ENCODE peak calls at places on chromosomes 6 and 20, in seven cellular contexts. X, Y, S, R, K, L and G are unnamed samples.

GRCh38 chr6:32060966-32061655 is 22.9 kb downstream of the CYP21A2 start:
- DNase-seq in X (no peak), Y (no peak), S (no peak), R (no peak), K (no peak), L (no peak), G (no peak)

GRCh38 chr6:136959471-136959891 is 37.4 kb downstream of the SLC35D3 start:
- DNase-seq in X (peak), Y (peak), S (no peak), R (peak), K (no peak), L (peak), G (no peak)

GRCh38 chr6:134590449-134590848 is 272.5 kb upstream of the SGK1 start:
- DNase-seq in X (no peak), Y (no peak), S (peak), R (no peak), K (no peak), L (no peak), G (no peak)

GRCh38 chr6:144361027-144361426 is 75.9 kb downstream of the UTRN start:
- DNase-seq in X (no peak), Y (no peak), S (no peak), R (no peak), K (no peak), L (no peak), G (no peak)

GRCh38 chr6:80932364-80932763 is 820.1 kb downstream of the TENT5A start:
- DNase-seq in X (no peak), Y (no peak), S (no peak), R (no peak), K (no peak), L (no peak), G (no peak)

GRCh38 chr20:44138859-44139258 is 48.1 kb downstream of the JPH2 start:
- DNase-seq in X (no peak), Y (no peak), S (no peak), R (no peak), K (peak), L (no peak), G (peak)

GRCh38 chr20:48897298-48898044 is 24.0 kb upstream of the ARFGEF2 start:
- DNase-seq in X (no peak), Y (no peak), S (peak), R (no peak), K (no peak), L (no peak), G (no peak)

GRCh38 chr20:63625771-63626423 is 1.0 kb downstream of the GMEB2 start:
- DNase-seq in X (peak), Y (peak), S (no peak), R (peak), K (no peak), L (peak), G (no peak)

GRCh38 chr20:51972031-51972430 is 169.7 kb upstream of the SALL4 start:
- DNase-seq in X (no peak), Y (no peak), S (no peak), R (no peak), K (no peak), L (no peak), G (no peak)

GRCh38 chr20:17840423-17840822 is 128.2 kb downstream of the SNX5 start:
- DNase-seq in X (no peak), Y (no peak), S (no peak), R (no peak), K (no peak), L (no peak), G (no peak)

GRCh38 chr6:9796827-9797226 is 618.0 kb downstream of the TFAP2A start:
- DNase-seq in X (no peak), Y (no peak), S (no peak), R (no peak), K (no peak), L (no peak), G (no peak)

GRCh38 chr6:112503210-112503609 is 156.1 kb downstream of the RFPL4B start:
- DNase-seq in X (no peak), Y (no peak), S (no peak), R (no peak), K (no peak), L (no peak), G (no peak)

GRCh38 chr6:121597654-121598053 is 162.2 kb downstream of the GJA1 start:
- DNase-seq in X (no peak), Y (no peak), S (peak), R (no peak), K (no peak), L (no peak), G (no peak)

GRCh38 chr20:33811763-33812672 is 870 bp downstream of the CHMP4B start:
- DNase-seq in X (no peak), Y (peak), S (peak), R (peak), K (peak), L (peak), G (peak)

GRCh38 chr6:56259682-56260081 is 12.3 kb upstream of the COL21A1 start:
- DNase-seq in X (no peak), Y (no peak), S (peak), R (no peak), K (no peak), L (peak), G (no peak)

GRCh38 chr6:38688579-38689087 is 14.3 kb downstream of the GLO1 start:
- DNase-seq in X (no peak), Y (no peak), S (no peak), R (peak), K (no peak), L (no peak), G (no peak)

GRCh38 chr20:16703570-16703969 is 26.3 kb upstream of the SNRPB2 start:
- DNase-seq in X (no peak), Y (no peak), S (no peak), R (no peak), K (no peak), L (no peak), G (no peak)

GRCh38 chr20:48404598-48404997 is 423.2 kb downstream of the PREX1 start:
- DNase-seq in X (no peak), Y (no peak), S (no peak), R (no peak), K (no peak), L (no peak), G (no peak)

GRCh38 chr6:145139451-145139850 is 595.9 kb downstream of the EPM2A start:
- DNase-seq in X (no peak), Y (peak), S (no peak), R (no peak), K (no peak), L (peak), G (no peak)

GRCh38 chr20:62064788-62065668 is 653 bp downstream of the TAF4 start:
- DNase-seq in X (peak), Y (no peak), S (no peak), R (peak), K (peak), L (peak), G (no peak)

GRCh38 chr6:168412456-168412855 is 28.5 kb upstream of the SMOC2 start:
- DNase-seq in X (no peak), Y (no peak), S (no peak), R (no peak), K (no peak), L (no peak), G (no peak)

GRCh38 chr20:37749620-37750403 is 56.0 kb downstream of the CTNNBL1 start:
- DNase-seq in X (no peak), Y (no peak), S (no peak), R (no peak), K (no peak), L (no peak), G (no peak)

GRCh38 chr6:85015396-85015990 is 251.1 kb upstream of the TBX18 start:
- DNase-seq in X (no peak), Y (peak), S (no peak), R (peak), K (peak), L (peak), G (peak)

GRCh38 chr6:44221291-44221960 is 2.0 kb upstream of the SLC29A1 start:
- DNase-seq in X (peak), Y (peak), S (peak), R (peak), K (peak), L (peak), G (peak)

GRCh38 chr6:42452171-42453026 is 673 bp upstream of the TRERF1 start:
- DNase-seq in X (peak), Y (peak), S (peak), R (peak), K (peak), L (peak), G (peak)

GRCh38 chr6:138517635-138518034 is 18.3 kb upstream of the NHSL1 start:
- DNase-seq in X (no peak), Y (peak), S (peak), R (peak), K (no peak), L (peak), G (peak)

GRCh38 chr6:33590531-33591198 is 10.6 kb upstream of the BAK1 start:
- DNase-seq in X (no peak), Y (peak), S (peak), R (peak), K (no peak), L (peak), G (no peak)

GRCh38 chr6:41492261-41492891 is 53.8 kb upstream of the FOXP4 start:
- DNase-seq in X (no peak), Y (no peak), S (no peak), R (no peak), K (no peak), L (no peak), G (no peak)

GRCh38 chr6:168988801-168989200 is 264.8 kb downstream of the THBS2 start:
- DNase-seq in X (no peak), Y (no peak), S (no peak), R (no peak), K (no peak), L (peak), G (no peak)

GRCh38 chr6:134026597-134026996 is 25.8 kb downstream of the SLC2A12 start:
- DNase-seq in X (no peak), Y (no peak), S (peak), R (no peak), K (no peak), L (peak), G (no peak)

DNA sequence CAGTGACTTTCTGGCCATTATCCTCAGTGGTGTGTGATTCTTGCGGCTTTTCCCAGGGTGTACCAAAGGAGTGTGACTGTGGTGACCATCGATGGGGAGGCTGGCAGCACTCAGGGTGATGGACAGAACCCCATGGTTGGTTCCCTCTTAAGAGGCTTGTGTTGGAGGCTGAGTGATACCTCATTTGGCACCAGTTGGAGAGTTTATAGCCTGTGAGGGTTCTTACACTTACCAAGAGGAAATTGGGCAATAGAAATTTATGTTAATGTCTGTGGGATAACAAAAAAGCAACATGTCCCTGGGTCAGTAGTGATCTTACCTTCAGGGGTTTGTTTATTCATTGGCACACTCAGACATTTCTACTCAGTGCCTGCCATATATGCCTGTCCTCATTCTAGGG is 37.2 kb downstream of the DAAM2 start:
- DNase-seq in X (no peak), Y (no peak), S (no peak), R (no peak), K (no peak), L (no peak), G (no peak)
- H3K27ac ChIP-seq in X (no peak), Y (no peak), S (no peak), R (no peak), K (no peak), L (no peak), G (peak)

DNA sequence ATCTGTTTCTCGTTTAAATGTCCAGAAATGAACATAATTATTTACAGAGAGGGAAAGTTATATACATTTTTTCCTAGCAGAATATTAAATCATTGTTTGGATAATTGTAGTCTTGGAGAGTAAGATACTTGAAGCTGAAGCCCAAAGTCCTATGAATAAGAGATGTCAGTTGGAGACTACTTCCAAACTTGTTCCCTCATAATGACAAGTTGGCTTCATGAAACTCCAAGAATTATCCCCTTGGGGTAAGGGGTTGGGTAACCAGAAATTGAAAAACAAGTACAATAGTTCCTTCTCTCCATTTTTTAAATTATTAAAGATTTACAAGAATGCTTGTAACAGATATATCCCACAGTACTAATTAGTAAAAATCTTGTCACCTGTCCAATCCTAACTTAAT is 911.2 kb upstream of the MAN1A1 start:
- DNase-seq in X (no peak), Y (no peak), S (no peak), R (no peak), K (no peak), L (no peak), G (no peak)
- TF ChIP-seq CTCF in X (no peak), Y (no peak), S (no peak), R (no peak), K (no peak), L (no peak), G (no peak)

DNA sequence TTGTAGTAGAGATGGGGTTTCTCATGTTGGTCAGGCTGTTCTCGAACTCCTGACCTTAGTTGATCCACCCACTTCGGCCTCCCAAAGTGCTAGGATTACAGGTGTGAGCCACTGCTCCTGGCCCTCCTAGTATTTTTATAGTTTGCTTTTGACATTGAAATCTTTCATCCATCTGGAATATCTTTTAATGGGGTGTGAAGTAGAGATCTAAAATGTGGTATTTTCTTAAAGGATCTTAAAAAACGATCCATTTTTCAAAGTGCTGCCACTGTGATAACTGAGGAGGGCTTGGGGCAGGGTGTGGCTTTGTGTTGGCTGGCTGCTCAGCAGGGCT is 23.1 kb downstream of the CDS2 start:
- DNase-seq in X (no peak), Y (no peak), S (no peak), R (no peak), K (no peak), L (no peak), G (no peak)
- H3K27ac ChIP-seq in X (no peak), Y (no peak), S (no peak), R (peak), K (peak), L (peak), G (peak)

GRCh38 chr20:2172305-2173175 is 70.9 kb downstream of the STK35 start:
- DNase-seq in X (peak), Y (peak), S (peak), R (peak), K (peak), L (peak), G (peak)
- TF ChIP-seq CTCF in X (peak), Y (peak), S (peak), R (peak), K (peak), L (peak), G (peak)

GRCh38 chr20:47345214-47345613 is 11.3 kb downstream of the ZMYND8 start:
- DNase-seq in X (no peak), Y (no peak), S (no peak), R (no peak), K (no peak), L (no peak), G (no peak)

GRCh38 chr20:47348539-47349142 is 7.9 kb downstream of the ZMYND8 start:
- DNase-seq in X (no peak), Y (no peak), S (no peak), R (no peak), K (no peak), L (no peak), G (no peak)

GRCh38 chr20:47347661-47348462 is 8.6 kb downstream of the ZMYND8 start:
- DNase-seq in X (no peak), Y (no peak), S (no peak), R (no peak), K (no peak), L (no peak), G (no peak)

GRCh38 chr20:47343007-47343472 is 13.5 kb downstream of the ZMYND8 start:
- DNase-seq in X (no peak), Y (no peak), S (no peak), R (no peak), K (no peak), L (no peak), G (no peak)

DNA sequence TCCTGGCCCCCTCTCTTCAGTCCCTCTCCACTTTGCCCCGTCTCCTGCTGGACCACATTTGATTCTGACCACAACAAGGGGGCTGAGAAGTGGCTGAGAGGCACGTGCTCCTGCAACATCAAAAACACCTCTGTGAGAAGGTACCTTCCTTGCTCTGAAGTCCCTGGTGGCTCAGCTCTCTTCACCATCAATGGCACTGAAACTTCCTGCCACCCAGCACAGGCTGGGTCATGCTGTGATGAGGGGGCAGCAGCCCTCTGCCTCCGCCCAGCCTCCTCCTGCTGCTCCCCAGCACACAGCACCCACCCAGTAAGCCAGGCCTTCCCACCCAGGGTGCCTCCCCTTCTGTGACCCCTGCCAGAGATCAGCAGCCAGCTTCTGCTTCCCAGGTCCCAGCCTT is 10.3 kb downstream of the ZMYND8 start:
- DNase-seq in X (no peak), Y (peak), S (no peak), R (no peak), K (no peak), L (no peak), G (no peak)
- H3K27ac ChIP-seq in X (peak), Y (no peak), S (no peak), R (no peak), K (peak), L (no peak), G (no peak)

GRCh38 chr6:71035871-71036270 is 79.0 kb upstream of the B3GAT2 start:
- DNase-seq in X (no peak), Y (no peak), S (no peak), R (no peak), K (no peak), L (no peak), G (no peak)
- TF ChIP-seq CTCF in X (no peak), Y (no peak), S (no peak), R (no peak), K (no peak), L (no peak), G (no peak)

GRCh38 chr6:53466257-53466656 is 78.6 kb downstream of the GCLC start:
- DNase-seq in X (no peak), Y (no peak), S (peak), R (no peak), K (no peak), L (peak), G (no peak)
- H3K27ac ChIP-seq in X (no peak), Y (no peak), S (peak), R (no peak), K (no peak), L (peak), G (no peak)

DNA sequence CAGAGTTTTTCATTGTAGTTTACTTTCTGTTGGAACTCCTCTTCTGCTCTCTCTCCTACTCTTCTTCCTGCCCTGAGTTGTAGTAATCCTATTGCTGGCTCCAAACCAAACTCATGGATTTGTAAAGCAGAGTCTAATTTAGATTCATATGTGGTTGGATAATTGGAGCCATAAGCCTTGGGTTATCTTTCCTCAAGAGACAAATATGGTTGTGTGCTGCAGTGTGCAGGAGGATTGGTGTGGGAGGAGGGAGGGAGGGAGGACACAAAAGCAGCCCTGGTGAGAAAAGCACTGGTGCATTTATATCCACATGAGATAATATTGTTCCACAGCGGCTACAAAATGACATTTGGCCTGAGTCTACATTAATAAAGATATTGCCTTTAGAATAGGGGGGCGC is 4.2 kb downstream of the HLA-G start:
- DNase-seq in X (no peak), Y (no peak), S (no peak), R (no peak), K (no peak), L (no peak), G (no peak)
- TF ChIP-seq CTCF in X (no peak), Y (no peak), S (no peak), R (no peak), K (no peak), L (no peak), G (no peak)

DNA sequence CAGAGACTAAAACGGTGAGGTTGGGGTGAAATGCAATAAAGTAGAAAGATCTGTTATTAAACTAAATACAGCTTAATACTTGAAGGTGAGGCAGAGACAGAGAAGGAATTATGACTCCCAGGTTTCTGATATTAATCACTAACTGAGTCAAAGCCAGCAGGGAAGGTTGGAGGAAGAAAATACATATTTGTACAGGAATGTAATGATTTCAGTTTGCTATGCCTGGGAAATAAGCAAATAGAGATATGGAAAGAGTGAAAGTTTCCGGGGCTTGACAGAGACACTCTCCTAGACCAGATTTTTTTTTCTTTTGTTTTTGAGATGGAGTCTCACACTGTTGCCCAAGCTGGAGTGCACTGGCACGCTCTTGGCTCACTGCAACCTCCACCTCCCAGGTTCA is 76.8 kb downstream of the PTPRK start:
- DNase-seq in X (no peak), Y (no peak), S (peak), R (no peak), K (no peak), L (peak), G (no peak)
- H3K27ac ChIP-seq in X (peak), Y (no peak), S (no peak), R (no peak), K (no peak), L (peak), G (no peak)